ENCODE peak calls at places on chromosomes 16 and 17, in six cellular contexts. One of them, this sample, is unnamed.

GRCh38 chr16:17335826-17336492 is 134.8 kb downstream of the XYLT1 start:
- DNase-seq in SK-N-SH: no peak
- DNase-seq in K562: no peak
- DNase-seq in H1: no peak
- DNase-seq in HepG2: no peak
- DNase-seq in GM12878: no peak
- DNase-seq in this sample: no peak

GRCh38 chr17:77356690-77357201 is 216.0 kb downstream of the SEC14L1 start:
- DNase-seq in SK-N-SH: no peak
- DNase-seq in K562: no peak
- DNase-seq in H1: no peak
- DNase-seq in HepG2: no peak
- DNase-seq in GM12878: no peak
- DNase-seq in this sample: no peak

GRCh38 chr17:6786618-6787017 is 10.6 kb downstream of the FBXO39 start:
- DNase-seq in SK-N-SH: no peak
- DNase-seq in K562: no peak
- DNase-seq in H1: no peak
- DNase-seq in HepG2: no peak
- DNase-seq in GM12878: no peak
- DNase-seq in this sample: no peak

GRCh38 chr17:33594000-33594399 is 300.9 kb upstream of the ASIC2 start:
- DNase-seq in SK-N-SH: no peak
- DNase-seq in K562: no peak
- DNase-seq in H1: no peak
- DNase-seq in HepG2: no peak
- DNase-seq in GM12878: no peak
- DNase-seq in this sample: no peak

GRCh38 chr17:16419929-16420271 is 4.5 kb downstream of the TRPV2 start:
- DNase-seq in SK-N-SH: no peak
- DNase-seq in K562: no peak
- DNase-seq in H1: no peak
- DNase-seq in HepG2: no peak
- DNase-seq in GM12878: no peak
- DNase-seq in this sample: no peak

GRCh38 chr16:63981639-63982038 is 1140.2 kb downstream of the CDH11 start:
- DNase-seq in SK-N-SH: no peak
- DNase-seq in K562: no peak
- DNase-seq in H1: no peak
- DNase-seq in HepG2: no peak
- DNase-seq in GM12878: no peak
- DNase-seq in this sample: no peak

GRCh38 chr16:29806641-29807425 is 504 bp downstream of the MAZ start:
- DNase-seq in SK-N-SH: peak
- DNase-seq in K562: peak
- DNase-seq in H1: no peak
- DNase-seq in HepG2: peak
- DNase-seq in GM12878: no peak
- DNase-seq in this sample: peak

GRCh38 chr16:15829460-15829859 is 27.4 kb downstream of the MYH11 start:
- DNase-seq in SK-N-SH: no peak
- DNase-seq in K562: no peak
- DNase-seq in H1: no peak
- DNase-seq in HepG2: no peak
- DNase-seq in GM12878: no peak
- DNase-seq in this sample: peak

GRCh38 chr16:67326472-67327309 is at the start of the genes KCTD19 and LRRC36:
- DNase-seq in SK-N-SH: peak
- DNase-seq in K562: peak
- DNase-seq in H1: peak
- DNase-seq in HepG2: peak
- DNase-seq in GM12878: no peak
- DNase-seq in this sample: no peak

GRCh38 chr16:48895142-48895541 is 285.2 kb upstream of the N4BP1 start:
- DNase-seq in SK-N-SH: no peak
- DNase-seq in K562: no peak
- DNase-seq in H1: no peak
- DNase-seq in HepG2: no peak
- DNase-seq in GM12878: no peak
- DNase-seq in this sample: no peak

GRCh38 chr16:53156516-53156915 is 101.7 kb downstream of the CHD9 start:
- DNase-seq in SK-N-SH: no peak
- DNase-seq in K562: no peak
- DNase-seq in H1: no peak
- DNase-seq in HepG2: no peak
- DNase-seq in GM12878: no peak
- DNase-seq in this sample: no peak

GRCh38 chr16:23124315-23124714 is 24.9 kb downstream of the USP31 start:
- DNase-seq in SK-N-SH: no peak
- DNase-seq in K562: no peak
- DNase-seq in H1: no peak
- DNase-seq in HepG2: no peak
- DNase-seq in GM12878: no peak
- DNase-seq in this sample: no peak

GRCh38 chr16:27177031-27177774 is 26.1 kb upstream of the KDM8 start:
- DNase-seq in SK-N-SH: no peak
- DNase-seq in K562: no peak
- DNase-seq in H1: no peak
- DNase-seq in HepG2: no peak
- DNase-seq in GM12878: no peak
- DNase-seq in this sample: no peak

GRCh38 chr16:79167893-79168292 is 432.6 kb downstream of the MAF start:
- DNase-seq in SK-N-SH: no peak
- DNase-seq in K562: no peak
- DNase-seq in H1: no peak
- DNase-seq in HepG2: no peak
- DNase-seq in GM12878: no peak
- DNase-seq in this sample: no peak

GRCh38 chr17:66373944-66374817 is 71.8 kb downstream of the PRKCA start:
- DNase-seq in SK-N-SH: peak
- DNase-seq in K562: peak
- DNase-seq in H1: no peak
- DNase-seq in HepG2: no peak
- DNase-seq in GM12878: no peak
- DNase-seq in this sample: no peak

GRCh38 chr17:35900693-35901487 is 20.7 kb upstream of the CCL5 start:
- DNase-seq in SK-N-SH: no peak
- DNase-seq in K562: no peak
- DNase-seq in H1: no peak
- DNase-seq in HepG2: no peak
- DNase-seq in GM12878: no peak
- DNase-seq in this sample: no peak

GRCh38 chr16:52283018-52283417 is 263.9 kb downstream of the TOX3 start:
- DNase-seq in SK-N-SH: no peak
- DNase-seq in K562: no peak
- DNase-seq in H1: no peak
- DNase-seq in HepG2: no peak
- DNase-seq in GM12878: no peak
- DNase-seq in this sample: no peak

GRCh38 chr17:12133183-12133582 is 112.5 kb downstream of the MAP2K4 start:
- DNase-seq in SK-N-SH: no peak
- DNase-seq in K562: no peak
- DNase-seq in H1: no peak
- DNase-seq in HepG2: no peak
- DNase-seq in GM12878: no peak
- DNase-seq in this sample: no peak

GRCh38 chr17:42513686-42514085 is 22.4 kb upstream of the NAGLU start:
- DNase-seq in SK-N-SH: no peak
- DNase-seq in K562: no peak
- DNase-seq in H1: no peak
- DNase-seq in HepG2: no peak
- DNase-seq in GM12878: no peak
- DNase-seq in this sample: no peak

GRCh38 chr17:14513835-14514234 is 213.0 kb downstream of the HS3ST3B1 start:
- DNase-seq in SK-N-SH: no peak
- DNase-seq in K562: no peak
- DNase-seq in H1: no peak
- DNase-seq in HepG2: no peak
- DNase-seq in GM12878: no peak
- DNase-seq in this sample: no peak

GRCh38 chr17:63983326-63983725 is 10.6 kb upstream of the SCN4A start:
- DNase-seq in SK-N-SH: no peak
- DNase-seq in K562: no peak
- DNase-seq in H1: no peak
- DNase-seq in HepG2: no peak
- DNase-seq in GM12878: no peak
- DNase-seq in this sample: peak

GRCh38 chr16:89395150-89396142 is 94.9 kb downstream of the ANKRD11 start:
- DNase-seq in SK-N-SH: peak
- DNase-seq in K562: no peak
- DNase-seq in H1: no peak
- DNase-seq in HepG2: peak
- DNase-seq in GM12878: no peak
- DNase-seq in this sample: no peak

GRCh38 chr16:57818377-57819055 is 16.2 kb upstream of the KIFC3 start:
- DNase-seq in SK-N-SH: no peak
- DNase-seq in K562: no peak
- DNase-seq in H1: no peak
- DNase-seq in HepG2: no peak
- DNase-seq in GM12878: no peak
- DNase-seq in this sample: no peak

GRCh38 chr17:39223907-39224777 is 1.6 kb downstream of the STAC2 start:
- DNase-seq in SK-N-SH: no peak
- DNase-seq in K562: no peak
- DNase-seq in H1: no peak
- DNase-seq in HepG2: no peak
- DNase-seq in GM12878: no peak
- DNase-seq in this sample: no peak

GRCh38 chr16:30858829-30859423 is 35.0 kb downstream of the BCL7C start:
- DNase-seq in SK-N-SH: no peak
- DNase-seq in K562: no peak
- DNase-seq in H1: no peak
- DNase-seq in HepG2: peak
- DNase-seq in GM12878: no peak
- DNase-seq in this sample: no peak

GRCh38 chr16:31527617-31528287 is at the start of gene AHSP:
- DNase-seq in SK-N-SH: no peak
- DNase-seq in K562: peak
- DNase-seq in H1: no peak
- DNase-seq in HepG2: no peak
- DNase-seq in GM12878: no peak
- DNase-seq in this sample: no peak

GRCh38 chr16:8848939-8849391 is 19.8 kb downstream of the CARHSP1 start:
- DNase-seq in SK-N-SH: peak
- DNase-seq in K562: no peak
- DNase-seq in H1: no peak
- DNase-seq in HepG2: no peak
- DNase-seq in GM12878: no peak
- DNase-seq in this sample: no peak

GRCh38 chr17:16962804-16963203 is 9.1 kb downstream of the TNFRSF13B start:
- DNase-seq in SK-N-SH: no peak
- DNase-seq in K562: no peak
- DNase-seq in H1: no peak
- DNase-seq in HepG2: no peak
- DNase-seq in GM12878: no peak
- DNase-seq in this sample: no peak

GRCh38 chr17:19708431-19709175 is 7.8 kb downstream of the SLC47A2 start:
- DNase-seq in SK-N-SH: no peak
- DNase-seq in K562: no peak
- DNase-seq in H1: no peak
- DNase-seq in HepG2: no peak
- DNase-seq in GM12878: no peak
- DNase-seq in this sample: no peak
- TF ChIP-seq GABPA in SK-N-SH: no peak
- TF ChIP-seq GABPA in K562: no peak
- TF ChIP-seq GABPA in H1: no peak
- TF ChIP-seq GABPA in HepG2: no peak
- TF ChIP-seq GABPA in GM12878: no peak
- TF ChIP-seq GABPA in this sample: no peak

GRCh38 chr17:4247361-4247980 is 16.3 kb downstream of the ANKFY1 start:
- DNase-seq in SK-N-SH: no peak
- DNase-seq in K562: no peak
- DNase-seq in H1: no peak
- DNase-seq in HepG2: no peak
- DNase-seq in GM12878: no peak
- DNase-seq in this sample: no peak
- H3K27ac ChIP-seq in SK-N-SH: no peak
- H3K27ac ChIP-seq in K562: peak
- H3K27ac ChIP-seq in H1: no peak
- H3K27ac ChIP-seq in HepG2: peak
- H3K27ac ChIP-seq in GM12878: no peak
- H3K27ac ChIP-seq in this sample: no peak

DNA sequence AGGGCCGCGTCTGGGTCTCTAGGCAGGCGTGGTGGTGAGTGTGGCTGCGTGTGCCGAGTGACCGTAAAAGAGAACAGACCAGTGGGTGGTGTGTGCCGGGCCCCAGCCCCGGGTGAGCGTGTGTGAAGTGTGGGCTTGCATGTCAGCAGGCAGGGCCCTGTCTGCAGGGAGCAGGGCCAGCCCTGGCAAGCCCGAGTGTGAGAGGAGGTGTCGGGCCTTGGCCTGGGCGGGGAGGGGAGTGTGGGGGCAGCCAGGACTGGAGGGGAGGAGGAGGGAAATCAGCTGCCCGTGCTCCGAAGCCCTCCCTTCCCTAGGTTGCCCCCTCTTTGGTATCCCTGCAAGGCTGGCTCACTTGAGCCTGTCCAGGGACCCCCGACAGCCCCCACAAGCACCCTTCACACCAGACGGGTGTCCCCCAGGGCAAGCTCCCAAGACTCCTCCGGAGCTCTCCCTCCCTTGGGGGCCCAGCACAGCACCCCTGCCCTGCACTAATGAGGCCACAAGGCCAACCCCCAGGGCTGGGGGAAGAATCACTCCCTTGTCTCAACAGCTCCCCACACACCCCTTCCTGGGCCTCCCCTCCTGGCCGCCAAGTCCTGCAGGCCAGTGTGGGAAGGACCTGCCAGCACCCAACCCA is 1.9 kb downstream of the USH1G start:
- DNase-seq in SK-N-SH: no peak
- DNase-seq in K562: no peak
- DNase-seq in H1: no peak
- DNase-seq in HepG2: no peak
- DNase-seq in GM12878: no peak
- DNase-seq in this sample: no peak
- TF ChIP-seq GABPA in SK-N-SH: no peak
- TF ChIP-seq GABPA in K562: no peak
- TF ChIP-seq GABPA in H1: no peak
- TF ChIP-seq GABPA in HepG2: no peak
- TF ChIP-seq GABPA in GM12878: no peak
- TF ChIP-seq GABPA in this sample: no peak

GRCh38 chr17:73984981-73985380 is 218.5 kb upstream of the RPL38 start:
- DNase-seq in SK-N-SH: no peak
- DNase-seq in K562: no peak
- DNase-seq in H1: no peak
- DNase-seq in HepG2: no peak
- DNase-seq in GM12878: no peak
- DNase-seq in this sample: peak
- H3K27ac ChIP-seq in SK-N-SH: no peak
- H3K27ac ChIP-seq in K562: no peak
- H3K27ac ChIP-seq in H1: no peak
- H3K27ac ChIP-seq in HepG2: no peak
- H3K27ac ChIP-seq in GM12878: no peak
- H3K27ac ChIP-seq in this sample: no peak